ENCODE peak calls at places on chromosome 18, in nine cellular contexts. L, I, Y, D, A, U, N, O and G are unnamed samples.
A peak's percentile ranks its signal among the peaks of the same experiment; 100 is the strongest.

GRCh38 chr18:31970617-31971016 is 27.7 kb upstream of the TRAPPC8 start:
- DNase-seq in U (no peak), D (no peak), L (no peak), I (no peak), Y (no peak), N (no peak), A (no peak), O (no peak), G (no peak)

GRCh38 chr18:23459530-23459921 is 6.4 kb downstream of the RIOK3 start:
- DNase-seq in Y (no peak), D (no peak), L (no peak), U (no peak), O (no peak), I (no peak), N (no peak), A (no peak), G (no peak)

GRCh38 chr18:79941473-79942119 is 9.9 kb downstream of the SLC66A2 start:
- DNase-seq in N (no peak), D (no peak), I (peak; percentile 56), L (no peak), Y (no peak), U (no peak), A (peak; percentile 42), O (no peak), G (no peak)

GRCh38 chr18:79919089-79919488 is 32.4 kb downstream of the SLC66A2 start:
- DNase-seq in U (peak; percentile 10), I (peak; percentile 9), N (no peak), A (peak; percentile 37), L (no peak), D (no peak), Y (no peak), O (no peak), G (peak; percentile 50)

GRCh38 chr18:22856870-22857269 is 76.3 kb upstream of the RBBP8 start:
- DNase-seq in D (no peak), N (no peak), I (no peak), O (no peak), A (no peak), Y (no peak), U (no peak), L (no peak), G (no peak)

GRCh38 chr18:23641937-23642666 is 20.6 kb downstream of the ANKRD29 start:
- DNase-seq in Y (no peak), O (no peak), L (no peak), N (no peak), A (no peak), U (no peak), D (no peak), I (no peak), G (no peak)

GRCh38 chr18:69588301-69588700 is 187.6 kb downstream of the DOK6 start:
- DNase-seq in N (no peak), Y (no peak), L (no peak), A (no peak), U (no peak), O (no peak), D (no peak), I (no peak), G (no peak)

GRCh38 chr18:54159916-54160315 is 64.6 kb downstream of the MBD2 start:
- DNase-seq in U (no peak), A (no peak), Y (no peak), D (no peak), N (no peak), O (no peak), I (no peak), L (no peak), G (no peak)

GRCh38 chr18:25651553-25651952 is 299.6 kb upstream of the ZNF521 start:
- DNase-seq in A (no peak), N (no peak), O (no peak), L (no peak), U (no peak), D (no peak), Y (no peak), I (no peak), G (no peak)

GRCh38 chr18:28095041-28095440 is 81.9 kb downstream of the CDH2 start:
- DNase-seq in L (no peak), Y (peak; percentile 68), A (no peak), D (no peak), I (no peak), O (no peak), N (no peak), U (no peak), G (no peak)

GRCh38 chr18:56423626-56424025 is 214.8 kb downstream of the TXNL1 start:
- DNase-seq in I (no peak), D (no peak), U (no peak), N (no peak), A (no peak), O (no peak), Y (no peak), L (no peak), G (no peak)

GRCh38 chr18:6728809-6729246 is 688 bp upstream of the ARHGAP28 start:
- DNase-seq in O (no peak), A (no peak), L (no peak), U (no peak), I (no peak), N (no peak), D (no peak), Y (no peak), G (no peak)

GRCh38 chr18:70288171-70288850 is 534 bp upstream of the SOCS6 start:
- DNase-seq in U (peak; percentile 29), Y (no peak), A (peak; percentile 58), O (no peak), L (peak; percentile 31), N (no peak), D (no peak), I (peak; percentile 39), G (no peak)

DNA sequence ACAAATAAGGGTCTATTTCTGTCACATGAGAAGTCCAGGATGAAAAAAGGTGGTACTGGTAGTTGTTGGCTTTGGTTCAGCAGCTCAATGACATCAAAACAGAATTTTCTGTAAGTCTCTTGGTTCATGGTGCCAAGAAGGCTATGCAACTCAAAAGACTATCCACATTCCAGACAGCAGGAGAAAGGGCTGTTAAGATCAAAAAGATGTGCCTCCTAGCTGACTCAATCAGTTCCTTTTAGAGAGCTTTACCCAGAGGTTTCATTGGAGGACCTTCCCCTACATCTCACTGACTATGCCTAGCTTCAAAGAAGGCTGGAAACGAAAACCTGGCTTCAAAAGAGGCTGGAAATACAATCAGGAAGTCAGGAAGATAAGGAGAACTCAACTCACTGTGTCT is 98.0 kb downstream of the DYM start:
- DNase-seq in Y (peak; percentile 3), O (no peak), N (no peak), D (no peak), U (no peak), A (no peak), I (no peak), L (no peak), G (no peak)
- TF ChIP-seq CTCF in Y (no peak), O (no peak), N (no peak), D (no peak), U (no peak), A (no peak), I (no peak), L (no peak), G (no peak)

GRCh38 chr18:75170022-75170789 is 38.7 kb downstream of the PTGR3 start:
- DNase-seq in D (no peak), U (no peak), N (no peak), I (no peak), A (no peak), O (no peak), L (no peak), Y (no peak), G (no peak)

GRCh38 chr18:75172299-75173124 is 36.4 kb downstream of the PTGR3 start:
- DNase-seq in I (no peak), A (no peak), D (no peak), Y (no peak), O (no peak), U (no peak), N (no peak), L (no peak), G (no peak)

GRCh38 chr18:75170916-75171315 is 38.0 kb downstream of the PTGR3 start:
- DNase-seq in A (no peak), Y (no peak), I (no peak), N (no peak), U (no peak), D (no peak), L (no peak), O (no peak), G (no peak)

GRCh38 chr18:75173758-75174157 is 35.2 kb downstream of the PTGR3 start:
- DNase-seq in N (no peak), O (no peak), U (no peak), L (peak; percentile 32), A (no peak), I (no peak), D (no peak), Y (no peak), G (no peak)

DNA sequence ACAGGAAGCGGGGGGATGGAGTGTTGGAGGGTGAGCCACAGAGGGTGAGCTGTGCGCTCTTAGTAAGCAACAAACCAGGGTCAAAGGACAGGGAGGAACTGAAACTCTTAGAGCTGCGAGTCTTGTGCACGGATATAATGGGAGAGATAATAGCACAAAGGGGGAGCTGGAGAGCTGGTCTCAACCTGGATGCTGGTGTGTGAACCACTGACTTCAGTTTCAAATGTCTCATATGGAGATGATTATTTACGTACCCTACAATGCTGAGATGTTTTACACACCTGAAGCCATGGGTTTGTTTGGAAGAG is 35.9 kb downstream of the PTGR3 start:
- DNase-seq in N (no peak), O (no peak), U (no peak), A (no peak), D (no peak), I (no peak), Y (peak; percentile 11), L (peak; percentile 70), G (no peak)
- TF ChIP-seq CTCF in N (no peak), O (no peak), U (no peak), A (peak; percentile 8), D (no peak), I (no peak), Y (peak; percentile 22), L (peak; percentile 22), G (no peak)

DNA sequence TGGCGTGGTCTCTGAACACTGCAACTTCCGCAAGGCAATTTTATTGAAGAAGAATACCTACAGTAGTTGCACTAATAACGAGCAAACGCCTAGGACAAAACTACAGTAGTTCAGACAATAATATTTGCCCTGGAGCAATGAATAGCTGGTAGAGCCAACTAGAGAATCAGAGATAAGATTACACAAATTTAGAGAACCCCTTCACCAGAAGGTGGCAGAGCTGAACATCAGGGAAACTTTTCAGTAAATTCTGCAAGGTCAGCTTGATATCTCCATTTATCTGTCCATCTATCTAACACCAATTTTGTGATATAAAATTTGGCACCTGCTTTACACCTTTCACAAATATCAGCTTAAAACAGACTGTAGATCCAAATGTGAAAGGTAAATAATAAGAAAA is 43.8 kb downstream of the CDH19 start:
- DNase-seq in Y (no peak), N (no peak), D (no peak), I (no peak), A (no peak), L (peak; percentile 31), U (no peak), O (no peak), G (no peak)
- TF ChIP-seq CTCF in Y (no peak), N (no peak), D (no peak), I (no peak), A (peak; percentile 48), L (peak; percentile 39), U (no peak), O (no peak), G (no peak)

GRCh38 chr18:51727780-51728179 is 530.3 kb upstream of the MEX3C start:
- DNase-seq in D (no peak), L (no peak), I (no peak), U (no peak), O (no peak), A (no peak), N (no peak), Y (no peak), G (no peak)
- TF ChIP-seq CTCF in D (no peak), L (no peak), I (no peak), U (no peak), O (no peak), A (no peak), N (no peak), Y (no peak), G (no peak)